ENCODE peak calls at places on chromosomes 6 and 20, in five cellular contexts. Q is activated CD8-positive, alpha-beta memory T cell treated with anti-CD3 and anti-CD28 coated beads for 24 hours; N is effector memory CD8-positive, alpha-beta T cell; M is NCI-H1105; W is A549. A is an unnamed sample.

GRCh38 chr6:155387551-155387950 is 68.1 kb downstream of the NOX3 start:
- DNase-seq in N (no peak), M (no peak), Q (no peak), W (no peak), A (no peak)

GRCh38 chr6:43742285-43742684 is 27.7 kb upstream of the VEGFA start:
- DNase-seq in W (no peak), N (no peak), M (no peak), Q (no peak), A (no peak)

GRCh38 chr6:21393426-21394165 is 200.0 kb upstream of the SOX4 start:
- DNase-seq in M (no peak), N (no peak), Q (no peak), W (no peak), A (no peak)

GRCh38 chr6:18308070-18308735 is 43.9 kb upstream of the DEK start:
- DNase-seq in Q (no peak), N (no peak), M (no peak), W (no peak), A (no peak)

GRCh38 chr6:36724514-36725385 is 27.1 kb downstream of the RAB44 start:
- DNase-seq in W (peak), M (peak), Q (no peak), N (peak), A (no peak)

GRCh38 chr6:2534406-2535139 is 216.1 kb downstream of the MYLK4 start:
- DNase-seq in M (no peak), Q (no peak), N (no peak), W (no peak), A (no peak)

GRCh38 chr6:11427091-11427739 is 110.3 kb upstream of the TMEM170B start:
- DNase-seq in N (no peak), M (no peak), Q (no peak), W (no peak), A (no peak)

GRCh38 chr6:120384671-120385070 is 949.6 kb downstream of the TBC1D32 start:
- DNase-seq in W (no peak), Q (no peak), M (no peak), N (no peak), A (no peak)

GRCh38 chr20:55882922-55883321 is 122.4 kb downstream of the CBLN4 start:
- DNase-seq in W (no peak), Q (no peak), N (no peak), M (no peak), A (no peak)

GRCh38 chr20:23479043-23479442 is 11.9 kb upstream of the CST8 start:
- DNase-seq in Q (no peak), M (no peak), W (no peak), N (no peak), A (no peak)

GRCh38 chr6:53436904-53437303 is 88.2 kb upstream of the ELOVL5 start:
- DNase-seq in Q (no peak), M (no peak), W (no peak), N (no peak), A (no peak)

GRCh38 chr6:12182676-12183075 is 107.5 kb upstream of the EDN1 start:
- DNase-seq in Q (no peak), W (no peak), M (no peak), N (no peak), A (no peak)

GRCh38 chr6:74731921-74732320 is 473.9 kb downstream of the COL12A1 start:
- DNase-seq in M (no peak), N (no peak), W (no peak), Q (no peak), A (no peak)

GRCh38 chr20:6829510-6830116 is 62.1 kb downstream of the BMP2 start:
- DNase-seq in W (no peak), N (no peak), Q (no peak), M (no peak), A (no peak)

GRCh38 chr6:50845499-50846108 is 26.9 kb downstream of the TFAP2B start:
- DNase-seq in N (no peak), W (no peak), M (no peak), Q (no peak), A (no peak)

GRCh38 chr20:50246367-50247195 is 56.0 kb downstream of the CEBPB start:
- DNase-seq in W (no peak), N (no peak), Q (no peak), M (no peak), A (no peak)

GRCh38 chr6:90793771-90794170 is 206.9 kb upstream of the MAP3K7 start:
- DNase-seq in M (no peak), W (no peak), N (no peak), Q (no peak), A (no peak)

GRCh38 chr6:109296971-109297372 is 85.3 kb downstream of the CD164 start:
- DNase-seq in N (no peak), Q (no peak), M (no peak), W (no peak), A (no peak)

GRCh38 chr20:5180421-5180820 is 53.6 kb downstream of the CDS2 start:
- DNase-seq in M (no peak), N (no peak), W (no peak), Q (no peak), A (no peak)

GRCh38 chr20:37243076-37243936 is 18.3 kb downstream of the GHRH start:
- DNase-seq in Q (no peak), W (peak), N (no peak), M (no peak), A (no peak)

A was measured in NCI-H2107.